ENCODE peak calls at places on chromosomes 3 and 15, in nine cellular contexts. One of them, this sample, is unnamed.
A peak's percentile ranks its signal among the peaks of the same experiment; 100 is the strongest.

GRCh38 chr3:124256599-124256998 is 264.7 kb upstream of the ROPN1 start:
- DNase-seq in ACHN: no peak
- DNase-seq in SW 1271: no peak
- DNase-seq in effector CD4-positive, alpha-beta T cell: no peak
- DNase-seq in BE2C: no peak
- DNase-seq in activated gamma-delta T cell treated with anti-CD3 and anti-CD28 coated beads, Interleukin-2, amount 50 U/mL, for 16 hours: no peak
- DNase-seq in AG04450: no peak
- DNase-seq in RPMI8226: no peak
- DNase-seq in neural crest cell: no peak
- DNase-seq in this sample: no peak

GRCh38 chr3:102688556-102688930 is 253.7 kb downstream of the ZPLD1 start:
- DNase-seq in SW 1271: no peak
- DNase-seq in effector CD4-positive, alpha-beta T cell: no peak
- DNase-seq in activated gamma-delta T cell treated with anti-CD3 and anti-CD28 coated beads, Interleukin-2, amount 50 U/mL, for 16 hours: no peak
- DNase-seq in ACHN: no peak
- DNase-seq in neural crest cell: no peak
- DNase-seq in AG04450: no peak
- DNase-seq in RPMI8226: no peak
- DNase-seq in BE2C: no peak
- DNase-seq in this sample: no peak

GRCh38 chr3:23036728-23037127 is 166.4 kb upstream of the UBE2E2 start:
- DNase-seq in effector CD4-positive, alpha-beta T cell: no peak
- DNase-seq in RPMI8226: no peak
- DNase-seq in ACHN: no peak
- DNase-seq in activated gamma-delta T cell treated with anti-CD3 and anti-CD28 coated beads, Interleukin-2, amount 50 U/mL, for 16 hours: no peak
- DNase-seq in BE2C: no peak
- DNase-seq in neural crest cell: no peak
- DNase-seq in AG04450: no peak
- DNase-seq in SW 1271: no peak
- DNase-seq in this sample: no peak

GRCh38 chr3:157982359-157982758 is 123.9 kb downstream of the SHOX2 start:
- DNase-seq in BE2C: no peak
- DNase-seq in activated gamma-delta T cell treated with anti-CD3 and anti-CD28 coated beads, Interleukin-2, amount 50 U/mL, for 16 hours: no peak
- DNase-seq in neural crest cell: no peak
- DNase-seq in SW 1271: no peak
- DNase-seq in effector CD4-positive, alpha-beta T cell: no peak
- DNase-seq in RPMI8226: no peak
- DNase-seq in ACHN: no peak
- DNase-seq in AG04450: no peak
- DNase-seq in this sample: no peak

GRCh38 chr15:100835626-100836025 is 44.0 kb upstream of the ALDH1A3 start:
- DNase-seq in RPMI8226: no peak
- DNase-seq in AG04450: no peak
- DNase-seq in SW 1271: no peak
- DNase-seq in BE2C: no peak
- DNase-seq in ACHN: no peak
- DNase-seq in effector CD4-positive, alpha-beta T cell: no peak
- DNase-seq in neural crest cell: no peak
- DNase-seq in activated gamma-delta T cell treated with anti-CD3 and anti-CD28 coated beads, Interleukin-2, amount 50 U/mL, for 16 hours: no peak
- DNase-seq in this sample: no peak

GRCh38 chr3:8757551-8758518 is 11.6 kb downstream of the OXTR start:
- DNase-seq in activated gamma-delta T cell treated with anti-CD3 and anti-CD28 coated beads, Interleukin-2, amount 50 U/mL, for 16 hours: no peak
- DNase-seq in BE2C: no peak
- DNase-seq in SW 1271: no peak
- DNase-seq in ACHN: peak; percentile 53
- DNase-seq in RPMI8226: no peak
- DNase-seq in effector CD4-positive, alpha-beta T cell: no peak
- DNase-seq in AG04450: no peak
- DNase-seq in neural crest cell: no peak
- DNase-seq in this sample: no peak

GRCh38 chr3:173933113-173933512 is 535.6 kb downstream of the NLGN1 start:
- DNase-seq in AG04450: no peak
- DNase-seq in BE2C: no peak
- DNase-seq in effector CD4-positive, alpha-beta T cell: no peak
- DNase-seq in ACHN: no peak
- DNase-seq in neural crest cell: no peak
- DNase-seq in RPMI8226: no peak
- DNase-seq in SW 1271: no peak
- DNase-seq in activated gamma-delta T cell treated with anti-CD3 and anti-CD28 coated beads, Interleukin-2, amount 50 U/mL, for 16 hours: no peak
- DNase-seq in this sample: no peak

GRCh38 chr3:147669076-147669475 is 259.9 kb downstream of the ZIC1 start:
- DNase-seq in RPMI8226: no peak
- DNase-seq in ACHN: no peak
- DNase-seq in AG04450: no peak
- DNase-seq in effector CD4-positive, alpha-beta T cell: no peak
- DNase-seq in SW 1271: no peak
- DNase-seq in activated gamma-delta T cell treated with anti-CD3 and anti-CD28 coated beads, Interleukin-2, amount 50 U/mL, for 16 hours: no peak
- DNase-seq in neural crest cell: no peak
- DNase-seq in BE2C: no peak
- DNase-seq in this sample: no peak

GRCh38 chr15:70473623-70474366 is 289.6 kb downstream of the UACA start:
- DNase-seq in BE2C: no peak
- DNase-seq in neural crest cell: no peak
- DNase-seq in RPMI8226: no peak
- DNase-seq in ACHN: no peak
- DNase-seq in SW 1271: no peak
- DNase-seq in AG04450: no peak
- DNase-seq in effector CD4-positive, alpha-beta T cell: no peak
- DNase-seq in activated gamma-delta T cell treated with anti-CD3 and anti-CD28 coated beads, Interleukin-2, amount 50 U/mL, for 16 hours: no peak
- DNase-seq in this sample: no peak

GRCh38 chr3:34872406-34872805 is 766.9 kb upstream of the ARPP21 start:
- DNase-seq in BE2C: no peak
- DNase-seq in neural crest cell: no peak
- DNase-seq in RPMI8226: no peak
- DNase-seq in SW 1271: no peak
- DNase-seq in activated gamma-delta T cell treated with anti-CD3 and anti-CD28 coated beads, Interleukin-2, amount 50 U/mL, for 16 hours: no peak
- DNase-seq in AG04450: no peak
- DNase-seq in ACHN: no peak
- DNase-seq in effector CD4-positive, alpha-beta T cell: no peak
- DNase-seq in this sample: no peak

GRCh38 chr15:43215961-43216360 is 4.9 kb downstream of the EPB42 start:
- DNase-seq in neural crest cell: no peak
- DNase-seq in activated gamma-delta T cell treated with anti-CD3 and anti-CD28 coated beads, Interleukin-2, amount 50 U/mL, for 16 hours: no peak
- DNase-seq in ACHN: no peak
- DNase-seq in RPMI8226: no peak
- DNase-seq in AG04450: no peak
- DNase-seq in BE2C: no peak
- DNase-seq in SW 1271: no peak
- DNase-seq in effector CD4-positive, alpha-beta T cell: no peak
- DNase-seq in this sample: no peak

GRCh38 chr15:88637841-88638625 is 783 bp upstream of the ISG20 start:
- DNase-seq in RPMI8226: no peak
- DNase-seq in neural crest cell: no peak
- DNase-seq in AG04450: no peak
- DNase-seq in effector CD4-positive, alpha-beta T cell: no peak
- DNase-seq in ACHN: peak; percentile 22
- DNase-seq in activated gamma-delta T cell treated with anti-CD3 and anti-CD28 coated beads, Interleukin-2, amount 50 U/mL, for 16 hours: no peak
- DNase-seq in BE2C: no peak
- DNase-seq in SW 1271: peak; percentile 60
- DNase-seq in this sample: no peak

GRCh38 chr15:89361451-89362202 is 27.0 kb upstream of the POLG start:
- DNase-seq in effector CD4-positive, alpha-beta T cell: peak; percentile 52
- DNase-seq in activated gamma-delta T cell treated with anti-CD3 and anti-CD28 coated beads, Interleukin-2, amount 50 U/mL, for 16 hours: peak; percentile 38
- DNase-seq in RPMI8226: peak; percentile 81
- DNase-seq in AG04450: peak; percentile 11
- DNase-seq in BE2C: peak; percentile 78
- DNase-seq in neural crest cell: peak; percentile 80
- DNase-seq in SW 1271: peak; percentile 48
- DNase-seq in ACHN: peak; percentile 73
- DNase-seq in this sample: peak; percentile 2

GRCh38 chr15:71366926-71367325 is 251.7 kb downstream of the THSD4 start:
- DNase-seq in effector CD4-positive, alpha-beta T cell: no peak
- DNase-seq in BE2C: no peak
- DNase-seq in neural crest cell: no peak
- DNase-seq in AG04450: no peak
- DNase-seq in SW 1271: no peak
- DNase-seq in RPMI8226: no peak
- DNase-seq in ACHN: no peak
- DNase-seq in activated gamma-delta T cell treated with anti-CD3 and anti-CD28 coated beads, Interleukin-2, amount 50 U/mL, for 16 hours: no peak
- DNase-seq in this sample: no peak

GRCh38 chr3:1693145-1693544 is 405.5 kb upstream of the CNTN4 start:
- DNase-seq in RPMI8226: no peak
- DNase-seq in activated gamma-delta T cell treated with anti-CD3 and anti-CD28 coated beads, Interleukin-2, amount 50 U/mL, for 16 hours: no peak
- DNase-seq in SW 1271: no peak
- DNase-seq in ACHN: peak; percentile 7
- DNase-seq in neural crest cell: no peak
- DNase-seq in BE2C: peak; percentile 46
- DNase-seq in AG04450: no peak
- DNase-seq in effector CD4-positive, alpha-beta T cell: no peak
- DNase-seq in this sample: no peak

GRCh38 chr3:111252795-111253194 is 181.2 kb downstream of the NECTIN3 start:
- DNase-seq in BE2C: no peak
- DNase-seq in ACHN: peak; percentile 30
- DNase-seq in SW 1271: peak; percentile 44
- DNase-seq in activated gamma-delta T cell treated with anti-CD3 and anti-CD28 coated beads, Interleukin-2, amount 50 U/mL, for 16 hours: no peak
- DNase-seq in AG04450: no peak
- DNase-seq in effector CD4-positive, alpha-beta T cell: no peak
- DNase-seq in neural crest cell: no peak
- DNase-seq in RPMI8226: no peak
- DNase-seq in this sample: no peak

GRCh38 chr3:78644847-78645246 is 1123.0 kb downstream of the ROBO1 start:
- DNase-seq in BE2C: no peak
- DNase-seq in RPMI8226: no peak
- DNase-seq in SW 1271: no peak
- DNase-seq in activated gamma-delta T cell treated with anti-CD3 and anti-CD28 coated beads, Interleukin-2, amount 50 U/mL, for 16 hours: no peak
- DNase-seq in AG04450: no peak
- DNase-seq in ACHN: no peak
- DNase-seq in effector CD4-positive, alpha-beta T cell: no peak
- DNase-seq in neural crest cell: no peak
- DNase-seq in this sample: no peak

GRCh38 chr15:77862651-77863104 is 214.8 kb downstream of the TBC1D2B start:
- DNase-seq in ACHN: no peak
- DNase-seq in neural crest cell: no peak
- DNase-seq in effector CD4-positive, alpha-beta T cell: no peak
- DNase-seq in RPMI8226: no peak
- DNase-seq in activated gamma-delta T cell treated with anti-CD3 and anti-CD28 coated beads, Interleukin-2, amount 50 U/mL, for 16 hours: no peak
- DNase-seq in BE2C: no peak
- DNase-seq in AG04450: no peak
- DNase-seq in SW 1271: no peak
- DNase-seq in this sample: no peak

GRCh38 chr3:11969986-11970385 is 34.2 kb upstream of the SYN2 start:
- DNase-seq in BE2C: no peak
- DNase-seq in AG04450: no peak
- DNase-seq in SW 1271: no peak
- DNase-seq in neural crest cell: no peak
- DNase-seq in activated gamma-delta T cell treated with anti-CD3 and anti-CD28 coated beads, Interleukin-2, amount 50 U/mL, for 16 hours: no peak
- DNase-seq in RPMI8226: no peak
- DNase-seq in effector CD4-positive, alpha-beta T cell: no peak
- DNase-seq in ACHN: no peak
- DNase-seq in this sample: no peak

GRCh38 chr3:38114875-38115644 is 21.9 kb downstream of the ACAA1 start:
- DNase-seq in neural crest cell: no peak
- DNase-seq in SW 1271: no peak
- DNase-seq in RPMI8226: no peak
- DNase-seq in BE2C: no peak
- DNase-seq in AG04450: no peak
- DNase-seq in ACHN: peak; percentile 20
- DNase-seq in effector CD4-positive, alpha-beta T cell: no peak
- DNase-seq in activated gamma-delta T cell treated with anti-CD3 and anti-CD28 coated beads, Interleukin-2, amount 50 U/mL, for 16 hours: no peak
- DNase-seq in this sample: no peak

GRCh38 chr15:80036067-80036466 is 23.4 kb upstream of the ZFAND6 start:
- DNase-seq in neural crest cell: no peak
- DNase-seq in RPMI8226: peak; percentile 98
- DNase-seq in effector CD4-positive, alpha-beta T cell: no peak
- DNase-seq in BE2C: no peak
- DNase-seq in activated gamma-delta T cell treated with anti-CD3 and anti-CD28 coated beads, Interleukin-2, amount 50 U/mL, for 16 hours: no peak
- DNase-seq in SW 1271: no peak
- DNase-seq in AG04450: no peak
- DNase-seq in ACHN: no peak
- DNase-seq in this sample: no peak

GRCh38 chr3:171810278-171811058 is at the start of gene PLD1:
- DNase-seq in ACHN: peak; percentile 83
- DNase-seq in SW 1271: peak; percentile 80
- DNase-seq in BE2C: peak; percentile 65
- DNase-seq in RPMI8226: peak; percentile 48
- DNase-seq in activated gamma-delta T cell treated with anti-CD3 and anti-CD28 coated beads, Interleukin-2, amount 50 U/mL, for 16 hours: peak; percentile 12
- DNase-seq in neural crest cell: peak; percentile 34
- DNase-seq in AG04450: no peak
- DNase-seq in effector CD4-positive, alpha-beta T cell: peak; percentile 7
- DNase-seq in this sample: peak; percentile 54

GRCh38 chr3:82196645-82197044 is 435.2 kb upstream of the GBE1 start:
- DNase-seq in BE2C: no peak
- DNase-seq in AG04450: no peak
- DNase-seq in activated gamma-delta T cell treated with anti-CD3 and anti-CD28 coated beads, Interleukin-2, amount 50 U/mL, for 16 hours: no peak
- DNase-seq in effector CD4-positive, alpha-beta T cell: no peak
- DNase-seq in ACHN: no peak
- DNase-seq in neural crest cell: no peak
- DNase-seq in SW 1271: no peak
- DNase-seq in RPMI8226: peak; percentile 24
- DNase-seq in this sample: no peak

GRCh38 chr15:38684461-38685000 is 119.9 kb upstream of the RASGRP1 start:
- DNase-seq in neural crest cell: no peak
- DNase-seq in BE2C: no peak
- DNase-seq in AG04450: no peak
- DNase-seq in RPMI8226: no peak
- DNase-seq in effector CD4-positive, alpha-beta T cell: no peak
- DNase-seq in activated gamma-delta T cell treated with anti-CD3 and anti-CD28 coated beads, Interleukin-2, amount 50 U/mL, for 16 hours: no peak
- DNase-seq in SW 1271: no peak
- DNase-seq in ACHN: no peak
- DNase-seq in this sample: no peak

GRCh38 chr15:84840741-84841429 is 23.7 kb downstream of the ALPK3 start:
- DNase-seq in BE2C: no peak
- DNase-seq in neural crest cell: no peak
- DNase-seq in ACHN: no peak
- DNase-seq in RPMI8226: peak; percentile 93
- DNase-seq in effector CD4-positive, alpha-beta T cell: no peak
- DNase-seq in SW 1271: no peak
- DNase-seq in activated gamma-delta T cell treated with anti-CD3 and anti-CD28 coated beads, Interleukin-2, amount 50 U/mL, for 16 hours: no peak
- DNase-seq in AG04450: no peak
- DNase-seq in this sample: peak; percentile 38

This sample was measured in AG09319.